ENCODE peak calls at places on chromosomes 13 and 19, in ten cellular contexts. One of them, this sample, is unnamed.

GRCh38 chr13:106513025-106513424 is 22.4 kb downstream of the EFNB2 start:
- DNase-seq in uterus: no peak
- DNase-seq in pancreas: no peak
- DNase-seq in B cell: no peak
- DNase-seq in neural crest cell: no peak
- DNase-seq in esophagus muscularis mucosa: no peak
- DNase-seq in colonic mucosa: no peak
- DNase-seq in omental fat pad: no peak
- DNase-seq in RWPE1: no peak
- DNase-seq in AG09309: no peak
- DNase-seq in this sample: no peak

GRCh38 chr19:47407417-47407774 is 11.9 kb downstream of the MEIS3 start:
- DNase-seq in uterus: no peak
- DNase-seq in pancreas: no peak
- DNase-seq in B cell: no peak
- DNase-seq in neural crest cell: no peak
- DNase-seq in esophagus muscularis mucosa: no peak
- DNase-seq in colonic mucosa: no peak
- DNase-seq in omental fat pad: no peak
- DNase-seq in RWPE1: no peak
- DNase-seq in AG09309: no peak
- DNase-seq in this sample: no peak

GRCh38 chr13:21638319-21639282 is 32.3 kb upstream of the FGF9 start:
- DNase-seq in uterus: peak
- DNase-seq in pancreas: no peak
- DNase-seq in B cell: no peak
- DNase-seq in neural crest cell: peak
- DNase-seq in esophagus muscularis mucosa: no peak
- DNase-seq in colonic mucosa: peak
- DNase-seq in omental fat pad: no peak
- DNase-seq in RWPE1: peak
- DNase-seq in AG09309: no peak
- DNase-seq in this sample: no peak

GRCh38 chr19:1913781-1914577 is 8.8 kb downstream of the ADAT3 start:
- DNase-seq in uterus: no peak
- DNase-seq in pancreas: peak
- DNase-seq in B cell: no peak
- DNase-seq in neural crest cell: no peak
- DNase-seq in esophagus muscularis mucosa: no peak
- DNase-seq in colonic mucosa: no peak
- DNase-seq in omental fat pad: no peak
- DNase-seq in RWPE1: no peak
- DNase-seq in AG09309: no peak
- DNase-seq in this sample: no peak

GRCh38 chr19:18239303-18239702 is 13.1 kb upstream of the PDE4C start:
- DNase-seq in uterus: no peak
- DNase-seq in pancreas: no peak
- DNase-seq in B cell: no peak
- DNase-seq in neural crest cell: no peak
- DNase-seq in esophagus muscularis mucosa: no peak
- DNase-seq in colonic mucosa: no peak
- DNase-seq in omental fat pad: no peak
- DNase-seq in RWPE1: no peak
- DNase-seq in AG09309: no peak
- DNase-seq in this sample: no peak

GRCh38 chr19:47446534-47447469 is 24.9 kb downstream of the SLC8A2 start:
- DNase-seq in uterus: peak
- DNase-seq in pancreas: no peak
- DNase-seq in B cell: no peak
- DNase-seq in neural crest cell: no peak
- DNase-seq in esophagus muscularis mucosa: no peak
- DNase-seq in colonic mucosa: peak
- DNase-seq in omental fat pad: no peak
- DNase-seq in RWPE1: peak
- DNase-seq in AG09309: no peak
- DNase-seq in this sample: no peak

GRCh38 chr19:3125900-3126524 is 9.8 kb upstream of the GNA15 start:
- DNase-seq in uterus: peak
- DNase-seq in pancreas: peak
- DNase-seq in B cell: peak
- DNase-seq in neural crest cell: peak
- DNase-seq in esophagus muscularis mucosa: no peak
- DNase-seq in colonic mucosa: peak
- DNase-seq in omental fat pad: peak
- DNase-seq in RWPE1: no peak
- DNase-seq in AG09309: no peak
- DNase-seq in this sample: no peak

GRCh38 chr13:109204252-109204651 is 574.8 kb downstream of the MYO16 start:
- DNase-seq in uterus: no peak
- DNase-seq in pancreas: no peak
- DNase-seq in B cell: no peak
- DNase-seq in neural crest cell: no peak
- DNase-seq in esophagus muscularis mucosa: no peak
- DNase-seq in colonic mucosa: no peak
- DNase-seq in omental fat pad: no peak
- DNase-seq in RWPE1: no peak
- DNase-seq in AG09309: no peak
- DNase-seq in this sample: no peak

GRCh38 chr19:32566246-32566830 is 14.7 kb upstream of the PDCD5 start:
- DNase-seq in uterus: no peak
- DNase-seq in pancreas: no peak
- DNase-seq in B cell: no peak
- DNase-seq in neural crest cell: no peak
- DNase-seq in esophagus muscularis mucosa: no peak
- DNase-seq in colonic mucosa: no peak
- DNase-seq in omental fat pad: no peak
- DNase-seq in RWPE1: no peak
- DNase-seq in AG09309: no peak
- DNase-seq in this sample: peak

GRCh38 chr13:109000207-109000606 is 370.8 kb downstream of the MYO16 start:
- DNase-seq in uterus: no peak
- DNase-seq in pancreas: no peak
- DNase-seq in B cell: no peak
- DNase-seq in neural crest cell: no peak
- DNase-seq in esophagus muscularis mucosa: no peak
- DNase-seq in colonic mucosa: no peak
- DNase-seq in omental fat pad: no peak
- DNase-seq in RWPE1: no peak
- DNase-seq in AG09309: no peak
- DNase-seq in this sample: no peak

DNA sequence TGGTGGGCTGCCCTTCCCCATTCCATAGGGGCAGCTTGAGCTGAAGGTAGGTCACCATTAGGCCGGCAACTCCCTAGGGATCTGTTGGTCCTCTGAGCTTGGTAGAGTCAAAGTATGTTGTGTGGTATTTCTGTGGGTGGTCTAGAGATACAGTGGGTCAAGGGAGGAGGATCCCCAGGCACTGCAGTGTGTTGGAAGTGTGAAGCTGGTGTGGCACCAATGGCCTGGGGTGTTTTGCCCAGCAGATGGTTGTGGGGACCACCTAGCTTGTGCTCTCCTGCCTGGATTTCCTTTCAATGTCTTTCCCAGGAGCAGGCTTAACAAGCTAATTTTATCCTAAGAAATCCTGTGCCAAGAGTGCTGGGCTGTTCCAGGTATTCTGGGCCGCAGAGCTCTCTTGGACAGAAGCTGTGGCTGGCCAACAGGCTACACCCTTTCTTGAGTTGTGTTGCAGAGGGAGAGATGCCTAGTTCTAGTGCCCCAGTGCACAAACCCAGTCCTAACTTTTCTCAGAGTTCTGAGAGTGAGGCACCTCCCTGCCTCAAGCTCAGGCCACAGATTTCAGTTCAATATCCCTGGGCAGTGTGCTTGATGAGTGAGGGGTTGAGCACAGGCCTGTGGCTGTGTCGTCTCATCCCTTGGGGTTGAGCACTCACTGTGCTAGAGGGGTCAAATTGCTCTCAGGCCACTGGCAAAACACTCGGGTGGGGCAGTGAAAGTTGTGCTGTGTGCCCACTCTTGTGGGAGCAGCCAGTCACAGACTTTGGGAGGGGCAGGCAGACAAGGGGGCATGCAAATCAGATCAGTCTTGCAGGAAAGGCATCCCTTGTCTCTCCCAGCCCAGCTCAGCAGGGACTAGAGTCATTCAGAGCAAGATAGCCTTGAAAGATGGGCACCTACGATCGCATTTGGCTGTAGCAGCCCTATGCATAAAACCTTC is 1806.1 kb upstream of the MIR17HG start:
- DNase-seq in uterus: no peak
- DNase-seq in pancreas: no peak
- DNase-seq in B cell: no peak
- DNase-seq in neural crest cell: no peak
- DNase-seq in esophagus muscularis mucosa: no peak
- DNase-seq in colonic mucosa: no peak
- DNase-seq in omental fat pad: no peak
- DNase-seq in RWPE1: no peak
- DNase-seq in AG09309: no peak
- DNase-seq in this sample: no peak
- TF ChIP-seq CTCF in uterus: no peak
- TF ChIP-seq CTCF in pancreas: no peak
- TF ChIP-seq CTCF in B cell: no peak
- TF ChIP-seq CTCF in neural crest cell: no peak
- TF ChIP-seq CTCF in esophagus muscularis mucosa: no peak
- TF ChIP-seq CTCF in colonic mucosa: no peak
- TF ChIP-seq CTCF in omental fat pad: no peak
- TF ChIP-seq CTCF in RWPE1: no peak
- TF ChIP-seq CTCF in AG09309: no peak
- TF ChIP-seq CTCF in this sample: no peak

DNA sequence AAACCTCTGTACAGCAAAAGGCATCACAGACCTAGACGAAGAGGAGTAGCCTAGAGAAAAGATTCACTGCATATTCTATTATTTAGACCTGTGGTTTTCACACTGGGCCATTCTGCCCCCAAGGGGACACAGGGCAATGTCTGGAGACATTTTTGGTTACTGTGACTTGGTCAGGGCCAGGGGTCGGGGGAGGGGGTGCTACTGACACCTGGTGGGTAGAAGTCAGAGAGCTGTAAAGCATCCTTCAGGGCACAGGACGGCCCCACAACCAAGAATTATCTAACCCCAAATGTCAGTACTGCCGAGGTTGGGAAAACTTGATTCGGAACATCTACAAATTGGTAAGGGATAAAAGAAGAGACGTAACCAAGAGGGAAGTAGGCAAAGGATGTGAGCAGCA is 11.3 kb downstream of the ELAVL1 start:
- DNase-seq in uterus: no peak
- DNase-seq in pancreas: no peak
- DNase-seq in B cell: no peak
- DNase-seq in neural crest cell: no peak
- DNase-seq in esophagus muscularis mucosa: no peak
- DNase-seq in colonic mucosa: no peak
- DNase-seq in omental fat pad: no peak
- DNase-seq in RWPE1: no peak
- DNase-seq in AG09309: no peak
- DNase-seq in this sample: no peak
- TF ChIP-seq CTCF in uterus: no peak
- TF ChIP-seq CTCF in pancreas: no peak
- TF ChIP-seq CTCF in B cell: no peak
- TF ChIP-seq CTCF in neural crest cell: no peak
- TF ChIP-seq CTCF in esophagus muscularis mucosa: no peak
- TF ChIP-seq CTCF in colonic mucosa: no peak
- TF ChIP-seq CTCF in omental fat pad: no peak
- TF ChIP-seq CTCF in RWPE1: no peak
- TF ChIP-seq CTCF in AG09309: no peak
- TF ChIP-seq CTCF in this sample: no peak

GRCh38 chr19:12247644-12248222 is 47.0 kb downstream of the ZNF44 start:
- DNase-seq in uterus: no peak
- DNase-seq in pancreas: no peak
- DNase-seq in B cell: no peak
- DNase-seq in neural crest cell: no peak
- DNase-seq in esophagus muscularis mucosa: no peak
- DNase-seq in colonic mucosa: no peak
- DNase-seq in omental fat pad: no peak
- DNase-seq in RWPE1: no peak
- DNase-seq in AG09309: no peak
- DNase-seq in this sample: no peak

GRCh38 chr19:12244370-12244769 is 50.3 kb downstream of the ZNF44 start:
- DNase-seq in uterus: no peak
- DNase-seq in pancreas: no peak
- DNase-seq in B cell: no peak
- DNase-seq in neural crest cell: no peak
- DNase-seq in esophagus muscularis mucosa: no peak
- DNase-seq in colonic mucosa: no peak
- DNase-seq in omental fat pad: no peak
- DNase-seq in RWPE1: no peak
- DNase-seq in AG09309: no peak
- DNase-seq in this sample: no peak
- TF ChIP-seq CTCF in uterus: no peak
- TF ChIP-seq CTCF in pancreas: no peak
- TF ChIP-seq CTCF in B cell: no peak
- TF ChIP-seq CTCF in neural crest cell: peak
- TF ChIP-seq CTCF in esophagus muscularis mucosa: no peak
- TF ChIP-seq CTCF in colonic mucosa: peak
- TF ChIP-seq CTCF in omental fat pad: no peak
- TF ChIP-seq CTCF in RWPE1: no peak
- TF ChIP-seq CTCF in AG09309: no peak
- TF ChIP-seq CTCF in this sample: no peak

GRCh38 chr13:60363288-60363687 is 33.7 kb upstream of the TDRD3 start:
- DNase-seq in uterus: no peak
- DNase-seq in pancreas: no peak
- DNase-seq in B cell: no peak
- DNase-seq in neural crest cell: no peak
- DNase-seq in esophagus muscularis mucosa: no peak
- DNase-seq in colonic mucosa: no peak
- DNase-seq in omental fat pad: no peak
- DNase-seq in RWPE1: no peak
- DNase-seq in AG09309: no peak
- DNase-seq in this sample: no peak

GRCh38 chr13:60372141-60372540 is 24.9 kb upstream of the TDRD3 start:
- DNase-seq in uterus: no peak
- DNase-seq in pancreas: peak
- DNase-seq in B cell: no peak
- DNase-seq in neural crest cell: no peak
- DNase-seq in esophagus muscularis mucosa: no peak
- DNase-seq in colonic mucosa: no peak
- DNase-seq in omental fat pad: no peak
- DNase-seq in RWPE1: no peak
- DNase-seq in AG09309: no peak
- DNase-seq in this sample: no peak

GRCh38 chr13:60370343-60370742 is 26.7 kb upstream of the TDRD3 start:
- DNase-seq in uterus: no peak
- DNase-seq in pancreas: no peak
- DNase-seq in B cell: no peak
- DNase-seq in neural crest cell: no peak
- DNase-seq in esophagus muscularis mucosa: no peak
- DNase-seq in colonic mucosa: no peak
- DNase-seq in omental fat pad: no peak
- DNase-seq in RWPE1: no peak
- DNase-seq in AG09309: no peak
- DNase-seq in this sample: no peak

DNA sequence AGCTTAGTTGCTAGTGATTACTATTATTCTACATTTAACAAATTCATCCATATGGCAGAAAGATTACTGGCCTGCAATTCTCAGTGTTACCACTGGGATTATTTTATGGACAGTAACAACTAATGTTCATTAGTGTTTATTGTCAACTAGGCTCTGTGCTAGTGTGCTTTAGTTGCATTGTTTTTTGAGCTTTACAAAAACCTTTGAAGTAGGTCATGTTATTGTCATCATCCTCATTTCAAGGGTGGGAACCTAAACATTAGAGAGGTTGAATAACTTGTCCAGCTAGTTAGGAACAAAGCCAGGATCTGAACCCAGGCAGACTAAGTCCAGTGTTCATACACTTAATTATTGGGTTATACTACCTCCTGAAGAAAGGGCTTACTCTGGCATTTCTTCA is 27.8 kb upstream of the TDRD3 start:
- DNase-seq in uterus: no peak
- DNase-seq in pancreas: no peak
- DNase-seq in B cell: no peak
- DNase-seq in neural crest cell: no peak
- DNase-seq in esophagus muscularis mucosa: no peak
- DNase-seq in colonic mucosa: no peak
- DNase-seq in omental fat pad: no peak
- DNase-seq in RWPE1: no peak
- DNase-seq in AG09309: no peak
- DNase-seq in this sample: no peak
- TF ChIP-seq CTCF in uterus: no peak
- TF ChIP-seq CTCF in pancreas: peak
- TF ChIP-seq CTCF in B cell: peak
- TF ChIP-seq CTCF in neural crest cell: peak
- TF ChIP-seq CTCF in esophagus muscularis mucosa: peak
- TF ChIP-seq CTCF in colonic mucosa: peak
- TF ChIP-seq CTCF in omental fat pad: no peak
- TF ChIP-seq CTCF in RWPE1: no peak
- TF ChIP-seq CTCF in AG09309: peak
- TF ChIP-seq CTCF in this sample: peak